ENCODE peak calls at places on chromosomes 1 and 21, in four cellular contexts. G, S, F and M are unnamed samples.

GRCh38 chr21:38254970-38255369 is 1.8 kb upstream of the KCNJ15 start:
- DNase-seq in G (no peak), S (no peak), F (no peak), M (no peak)

GRCh38 chr1:13697738-13698137 is 2.2 kb upstream of the PRDM2 start:
- DNase-seq in G (no peak), S (no peak), F (no peak), M (no peak)

GRCh38 chr1:29280780-29281131 is 44.4 kb downstream of the PTPRU start:
- DNase-seq in G (no peak), S (no peak), F (no peak), M (no peak)

GRCh38 chr1:102879439-102879993 is 228.8 kb downstream of the COL11A1 start:
- DNase-seq in G (no peak), S (no peak), F (no peak), M (no peak)

GRCh38 chr1:6446665-6447015 is 19.3 kb downstream of the TNFRSF25 start:
- DNase-seq in G (no peak), S (no peak), F (no peak), M (no peak)

GRCh38 chr1:152924191-152924590 is 15.8 kb downstream of the IVL start:
- DNase-seq in G (no peak), S (no peak), F (no peak), M (no peak)

GRCh38 chr1:110120960-110121561 is 8.8 kb downstream of the UBL4B start:
- DNase-seq in G (no peak), S (no peak), F (peak), M (peak)

GRCh38 chr1:168466703-168467081 is 77.1 kb downstream of the XCL2 start:
- DNase-seq in G (no peak), S (no peak), F (no peak), M (no peak)

GRCh38 chr1:9201421-9202239 is 32.9 kb upstream of the H6PD start:
- DNase-seq in G (no peak), S (no peak), F (no peak), M (peak)

GRCh38 chr1:228343211-228343661 is 63.4 kb downstream of the TRIM11 start:
- DNase-seq in G (no peak), S (no peak), F (no peak), M (peak)
- TF ChIP-seq POLR2AphosphoS5 in G (no peak), S (no peak), F (no peak), M (no peak)

DNA sequence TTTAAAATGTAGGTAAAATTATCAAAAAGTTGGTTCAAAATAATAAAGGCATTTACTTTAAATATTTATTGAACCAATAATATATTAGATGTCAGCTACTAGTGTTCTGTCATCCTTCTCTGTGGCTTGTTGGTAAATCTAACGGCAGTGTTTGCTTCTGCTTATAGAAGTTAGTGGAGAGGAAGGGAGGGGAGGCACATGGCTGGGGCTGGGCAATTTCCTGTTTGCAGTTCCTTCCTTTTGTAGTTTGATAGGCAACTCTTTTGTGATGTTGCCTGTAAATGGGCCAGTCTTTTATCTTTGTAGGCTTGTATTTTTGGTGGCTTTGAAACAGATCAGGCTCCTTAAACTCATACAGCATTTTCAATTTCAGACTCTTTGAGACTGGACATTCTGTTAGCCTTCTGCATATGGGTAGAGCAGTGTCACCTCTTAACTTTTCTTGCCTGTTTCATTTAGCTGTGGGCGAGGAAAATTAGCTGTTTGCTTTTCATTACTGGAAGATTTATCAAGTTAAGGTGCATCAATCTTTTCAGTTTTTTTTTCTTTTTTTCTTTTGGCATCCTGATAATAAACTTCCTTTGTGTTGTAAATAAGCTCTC is 48.1 kb downstream of the CDC14A start:
- DNase-seq in G (no peak), S (no peak), F (peak), M (no peak)
- TF ChIP-seq POLR2A in G (no peak), S (no peak), F (no peak), M (no peak)

GRCh38 chr1:230084408-230085177 is 17.6 kb downstream of the GALNT2 start:
- DNase-seq in G (no peak), S (no peak), F (no peak), M (no peak)
- TF ChIP-seq POLR2AphosphoS5 in G (no peak), S (no peak), F (no peak), M (no peak)

GRCh38 chr1:39016604-39017171 is 9.5 kb upstream of the NDUFS5 start:
- DNase-seq in G (no peak), S (no peak), F (no peak), M (no peak)

GRCh38 chr1:39021431-39021830 is 4.7 kb upstream of the NDUFS5 start:
- DNase-seq in G (no peak), S (no peak), F (no peak), M (no peak)

GRCh38 chr1:39023140-39023539 is 3.0 kb upstream of the NDUFS5 start:
- DNase-seq in G (no peak), S (no peak), F (no peak), M (no peak)

GRCh38 chr1:39017266-39017665 is 8.9 kb upstream of the NDUFS5 start:
- DNase-seq in G (no peak), S (no peak), F (no peak), M (no peak)
- TF ChIP-seq POLR2A in G (no peak), S (no peak), F (no peak), M (no peak)

GRCh38 chr1:118113261-118113660 is 71.8 kb downstream of the SPAG17 start:
- DNase-seq in G (no peak), S (no peak), F (no peak), M (no peak)
- TF ChIP-seq POLR2AphosphoS5 in G (no peak), S (no peak), F (no peak), M (no peak)

DNA sequence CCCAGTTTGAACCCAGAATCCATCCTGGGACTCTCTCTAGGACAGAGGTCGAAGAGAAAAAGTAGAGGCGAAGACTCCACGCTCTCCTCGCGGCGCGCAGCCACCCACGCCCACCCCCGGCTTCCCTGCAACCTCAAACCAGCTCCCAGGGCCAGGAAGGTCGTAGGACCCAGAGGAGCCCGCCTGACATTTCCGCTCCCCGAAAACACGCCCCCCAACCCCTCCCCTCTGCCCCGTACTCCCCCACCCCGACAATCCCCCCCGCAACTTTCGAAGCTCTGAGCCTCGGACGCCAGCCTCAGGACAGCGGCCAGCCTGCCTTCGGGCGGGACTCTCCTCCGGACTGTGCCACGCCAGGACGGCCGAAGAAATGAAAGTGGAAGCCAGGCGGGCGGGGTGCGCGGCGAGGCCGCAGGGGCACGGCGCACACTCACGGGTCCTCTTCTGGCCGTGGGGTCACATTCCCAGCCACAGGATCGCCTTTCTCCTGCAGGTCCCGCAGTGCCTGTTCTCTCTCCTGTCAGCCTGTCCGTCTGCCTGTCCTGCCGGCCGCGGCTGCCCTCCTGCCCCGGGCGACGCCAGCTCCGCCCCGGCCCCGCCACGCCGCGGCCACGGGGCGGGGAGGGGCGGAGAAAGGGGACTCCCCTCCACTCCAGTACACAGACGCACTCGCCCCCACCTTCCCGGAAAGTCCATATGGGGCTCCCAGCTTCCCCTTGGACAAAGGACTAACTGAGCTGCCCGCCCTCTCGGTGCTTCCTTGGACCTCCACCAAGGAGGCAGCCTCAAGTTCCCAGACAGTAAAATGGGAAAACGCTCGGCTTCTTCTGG is at the start of gene MOB3C:
- DNase-seq in G (peak), S (peak), F (peak), M (peak)
- TF ChIP-seq POLR2A in G (peak), S (peak), F (no peak), M (peak)